ENCODE peak calls at places on chromosomes 3 and 15, in eight cellular contexts. R is tibial nerve, V is ovary, A is HepG2, Z is stomach, Y is sigmoid colon, I is A549, M is suprapubic skin. K is an unnamed sample.

GRCh38 chr3:111862415-111862814 is 3.4 kb downstream of the PHLDB2 start:
- DNase-seq in R (no peak), V (no peak), A (no peak), Z (no peak), Y (no peak), I (no peak), M (no peak), K (no peak)

GRCh38 chr3:112735927-112736326 is 95.0 kb upstream of the CCDC80 start:
- DNase-seq in R (no peak), V (no peak), A (no peak), Z (no peak), Y (no peak), I (no peak), M (no peak), K (no peak)

GRCh38 chr3:50600841-50601591 is 10.6 kb downstream of the CISH start:
- DNase-seq in R (peak), V (peak), A (peak), Z (peak), Y (peak), I (peak), M (peak), K (peak)

GRCh38 chr3:122102191-122102935 is 47.2 kb downstream of the CD86 start:
- DNase-seq in R (no peak), V (no peak), A (no peak), Z (no peak), Y (no peak), I (no peak), M (no peak), K (no peak)

GRCh38 chr3:188067932-188068331 is 86.0 kb upstream of the LPP start:
- DNase-seq in R (no peak), V (no peak), A (no peak), Z (no peak), Y (no peak), I (peak), M (no peak), K (no peak)

GRCh38 chr3:9778102-9778501 is 8.4 kb upstream of the CAMK1 start:
- DNase-seq in R (no peak), V (peak), A (no peak), Z (no peak), Y (no peak), I (no peak), M (no peak), K (no peak)

GRCh38 chr15:79849789-79850188 is 47.0 kb downstream of the MTHFS start:
- DNase-seq in R (no peak), V (no peak), A (peak), Z (peak), Y (no peak), I (peak), M (no peak), K (no peak)

GRCh38 chr3:43285644-43286043 is 696 bp upstream of the SNRK start:
- DNase-seq in R (no peak), V (peak), A (no peak), Z (no peak), Y (no peak), I (no peak), M (no peak), K (no peak)

GRCh38 chr3:55555866-55556621 is 68.9 kb upstream of the WNT5A start:
- DNase-seq in R (no peak), V (no peak), A (no peak), Z (no peak), Y (no peak), I (no peak), M (no peak), K (no peak)

GRCh38 chr3:46574881-46575576 is 8.9 kb upstream of the LRRC2 start:
- DNase-seq in R (no peak), V (no peak), A (no peak), Z (no peak), Y (no peak), I (no peak), M (no peak), K (no peak)

GRCh38 chr15:66841953-66842681 is 140.1 kb downstream of the SMAD6 start:
- DNase-seq in R (peak), V (peak), A (peak), Z (peak), Y (peak), I (peak), M (peak), K (peak)

GRCh38 chr3:15319575-15319974 is 12.8 kb downstream of the SH3BP5 start:
- DNase-seq in R (peak), V (peak), A (no peak), Z (no peak), Y (peak), I (no peak), M (no peak), K (no peak)

GRCh38 chr15:78444255-78444654 is 6.2 kb downstream of the IREB2 start:
- DNase-seq in R (no peak), V (no peak), A (no peak), Z (no peak), Y (no peak), I (no peak), M (no peak), K (no peak)

GRCh38 chr3:122926811-122927210 is 100.8 kb downstream of the SEMA5B start:
- DNase-seq in R (no peak), V (no peak), A (no peak), Z (no peak), Y (no peak), I (no peak), M (no peak), K (no peak)

GRCh38 chr3:39126532-39127071 is 19.1 kb downstream of the TTC21A start:
- DNase-seq in R (no peak), V (peak), A (peak), Z (no peak), Y (peak), I (peak), M (no peak), K (peak)

GRCh38 chr3:39127296-39127906 is 19.9 kb downstream of the TTC21A start:
- DNase-seq in R (no peak), V (no peak), A (no peak), Z (no peak), Y (peak), I (no peak), M (no peak), K (no peak)

GRCh38 chr3:39125837-39126500 is 18.5 kb downstream of the TTC21A start:
- DNase-seq in R (no peak), V (no peak), A (peak), Z (no peak), Y (peak), I (no peak), M (no peak), K (no peak)

GRCh38 chr3:39122811-39123210 is 15.3 kb downstream of the TTC21A start:
- DNase-seq in R (no peak), V (no peak), A (no peak), Z (no peak), Y (no peak), I (no peak), M (no peak), K (no peak)

GRCh38 chr3:39124876-39125836 is 17.7 kb downstream of the TTC21A start:
- DNase-seq in R (no peak), V (no peak), A (peak), Z (peak), Y (peak), I (peak), M (no peak), K (peak)
- TF ChIP-seq CTCF in R (no peak), V (no peak), A (peak), Z (peak), Y (no peak), I (peak), M (peak), K (peak)

GRCh38 chr3:4977001-4977888 is 2.0 kb upstream of the BHLHE40 start:
- DNase-seq in R (peak), V (peak), A (peak), Z (peak), Y (peak), I (peak), M (peak), K (peak)

GRCh38 chr3:4979401-4980228 is at the start of gene BHLHE40:
- DNase-seq in R (no peak), V (peak), A (no peak), Z (no peak), Y (no peak), I (no peak), M (no peak), K (peak)

GRCh38 chr3:4977889-4978258 is 1.4 kb upstream of the BHLHE40 start:
- DNase-seq in R (no peak), V (no peak), A (no peak), Z (no peak), Y (no peak), I (no peak), M (no peak), K (no peak)

GRCh38 chr3:4978966-4979400 is 254 bp upstream of the BHLHE40 start:
- DNase-seq in R (peak), V (peak), A (peak), Z (peak), Y (peak), I (peak), M (peak), K (peak)

DNA sequence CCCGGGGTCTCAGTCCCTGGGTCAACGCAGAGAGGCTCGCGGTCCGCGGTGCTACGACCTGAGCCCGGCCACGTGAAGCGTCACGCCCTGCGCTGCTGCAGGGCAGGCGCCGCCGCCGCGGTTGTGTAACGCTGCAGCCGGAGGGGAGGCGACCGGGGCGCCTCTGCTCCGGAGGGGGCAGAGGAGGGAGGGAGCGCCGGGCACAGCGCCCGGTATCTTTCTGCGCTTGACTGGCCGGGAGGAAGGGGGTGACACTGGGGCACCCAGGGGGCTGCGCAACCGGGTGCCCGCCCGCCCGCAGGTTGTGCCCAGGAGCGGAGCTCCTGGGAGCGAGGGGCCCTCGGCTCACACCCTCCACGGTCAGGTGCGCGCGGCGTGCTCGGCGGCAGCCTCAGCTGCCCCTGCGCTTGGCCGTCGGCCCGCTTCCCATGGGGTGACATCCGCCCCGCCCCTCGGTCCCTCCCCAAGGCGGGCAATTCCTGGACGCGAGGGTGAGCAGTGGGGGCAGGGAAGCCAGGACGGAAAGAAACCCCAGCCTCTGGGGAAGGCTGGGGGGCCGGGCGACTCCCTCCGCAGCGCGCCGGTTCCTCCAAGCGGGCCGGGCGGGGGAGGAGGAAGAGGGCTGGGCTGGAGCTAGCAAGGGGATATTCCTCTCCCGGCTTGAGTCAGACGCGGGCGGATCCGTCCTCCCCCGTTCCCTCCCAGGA is 825 bp upstream of the BHLHE40 start:
- DNase-seq in R (peak), V (peak), A (peak), Z (peak), Y (peak), I (peak), M (peak), K (peak)
- TF ChIP-seq POLR2A in R (peak), V (peak), A (no peak), Z (no peak), Y (peak), I (peak), M (no peak), K (peak)

GRCh38 chr15:72339777-72340177 is 19.8 kb upstream of the CELF6 start:
- DNase-seq in R (no peak), V (no peak), A (peak), Z (no peak), Y (no peak), I (peak), M (no peak), K (no peak)
- TF ChIP-seq EP300 in R (peak), V (no peak), A (no peak), Z (no peak), Y (peak), I (peak), M (no peak), K (peak)

GRCh38 chr3:194685723-194686413 is at the start of gene FAM43A:
- DNase-seq in R (peak), V (peak), A (peak), Z (peak), Y (peak), I (peak), M (peak), K (peak)
- TF ChIP-seq CTCF in R (peak), V (peak), A (peak), Z (no peak), Y (no peak), I (no peak), M (no peak), K (no peak)

GRCh38 chr3:49021213-49021812 is 608 bp upstream of the NDUFAF3 start:
- DNase-seq in R (peak), V (peak), A (peak), Z (peak), Y (peak), I (peak), M (peak), K (peak)
- TF ChIP-seq POLR2A in R (peak), V (peak), A (no peak), Z (no peak), Y (peak), I (peak), M (peak), K (peak)

GRCh38 chr3:16728762-16729745 is 123.8 kb upstream of the DAZL start:
- DNase-seq in R (no peak), V (no peak), A (no peak), Z (no peak), Y (no peak), I (no peak), M (no peak), K (no peak)
- TF ChIP-seq EP300 in R (no peak), V (no peak), A (no peak), Z (no peak), Y (no peak), I (no peak), M (no peak), K (no peak)

GRCh38 chr15:50138391-50138790 is 19.4 kb upstream of the ATP8B4 start:
- DNase-seq in R (no peak), V (no peak), A (no peak), Z (no peak), Y (no peak), I (peak), M (no peak), K (no peak)
- TF ChIP-seq CTCF in R (no peak), V (no peak), A (no peak), Z (no peak), Y (no peak), I (peak), M (no peak), K (no peak)

K was measured in transverse colon.